ENCODE peak calls at places on chromosomes 16 and 17, in nine cellular contexts. H is neural progenitor cell, I is coronary artery, U is upper lobe of right lung, W is AG04450, M is fibroblast of the aortic adventitia, F is cardiac muscle cell, A is GM23338, P is fibroblast of lung. B is an unnamed sample.

GRCh38 chr16:75322706-75323105 is 71.3 kb upstream of the BCAR1 start:
- DNase-seq in H (no peak), I (no peak), U (no peak), W (no peak), M (peak; percentile 17), F (no peak), A (no peak), P (peak; percentile 51), B (no peak)

GRCh38 chr16:54938351-54939346 is 8.0 kb downstream of the IRX5 start:
- DNase-seq in H (peak; percentile 70), I (no peak), U (peak; percentile 75), W (no peak), M (peak; percentile 14), F (no peak), A (peak; percentile 57), P (peak; percentile 11), B (no peak)

GRCh38 chr17:78325076-78325712 is 34.7 kb downstream of the SOCS3 start:
- DNase-seq in H (peak; percentile 34), I (peak; percentile 91), U (no peak), W (no peak), M (peak; percentile 46), F (no peak), A (no peak), P (peak; percentile 73), B (no peak)

GRCh38 chr16:25109643-25110042 is 1.9 kb upstream of the LCMT1 start:
- DNase-seq in H (no peak), I (peak; percentile 76), U (no peak), W (peak; percentile 91), M (peak; percentile 97), F (no peak), A (no peak), P (peak; percentile 93), B (peak; percentile 90)

GRCh38 chr16:30112197-30113030 is 923 bp downstream of the GDPD3 start:
- DNase-seq in H (peak; percentile 68), I (no peak), U (peak; percentile 81), W (no peak), M (peak; percentile 63), F (peak; percentile 20), A (peak; percentile 85), P (peak; percentile 30), B (no peak)

GRCh38 chr16:67548265-67549126 is 13.8 kb upstream of the CTCF start:
- DNase-seq in H (no peak), I (peak; percentile 64), U (peak; percentile 61), W (no peak), M (no peak), F (no peak), A (no peak), P (no peak), B (no peak)

GRCh38 chr16:4316103-4316731 is 350 bp downstream of the GLIS2 start:
- DNase-seq in H (peak; percentile 68), I (no peak), U (peak; percentile 75), W (no peak), M (no peak), F (peak; percentile 61), A (peak; percentile 65), P (no peak), B (no peak)

GRCh38 chr17:41404024-41404651 is 6.7 kb upstream of the KRT31 start:
- DNase-seq in H (no peak), I (no peak), U (no peak), W (peak; percentile 69), M (peak; percentile 80), F (no peak), A (no peak), P (peak; percentile 99), B (peak; percentile 96)

GRCh38 chr16:31125844-31126243 is 8.4 kb downstream of the KAT8 start:
- DNase-seq in H (no peak), I (no peak), U (no peak), W (no peak), M (no peak), F (no peak), A (no peak), P (no peak), B (no peak)

DNA sequence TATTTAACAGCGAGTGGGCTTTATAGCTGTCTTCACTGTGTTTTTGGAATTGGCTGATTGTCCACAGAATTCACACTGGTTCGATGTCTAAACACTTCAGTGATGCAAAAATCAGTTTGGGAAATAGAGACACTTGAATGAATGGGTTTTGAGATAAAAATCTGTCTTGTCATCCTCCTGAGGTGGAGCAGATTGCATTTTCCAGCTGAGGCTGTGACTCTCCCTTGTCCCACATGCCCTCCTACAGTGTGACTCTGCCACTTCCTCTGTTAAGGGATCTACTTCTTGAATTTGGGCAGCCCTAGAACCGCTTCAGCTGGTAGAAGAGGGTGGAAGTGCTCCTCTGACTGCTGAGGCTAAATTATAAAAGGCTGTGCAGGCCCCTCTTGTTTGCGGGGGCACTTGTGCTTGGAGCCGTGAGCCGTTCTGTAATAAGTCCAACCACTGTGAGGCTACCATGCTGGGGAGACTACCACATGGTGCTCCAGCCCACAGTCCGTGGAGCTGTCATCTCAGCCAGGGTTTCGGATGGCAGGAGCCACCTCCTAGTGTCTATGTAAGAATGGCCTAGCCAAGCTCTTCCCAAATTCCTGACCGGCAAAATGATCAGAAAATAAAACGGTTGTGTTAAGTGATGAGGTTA is 175.9 kb downstream of the SPECC1 start:
- DNase-seq in H (no peak), I (no peak), U (no peak), W (no peak), M (no peak), F (no peak), A (no peak), P (peak; percentile 34), B (no peak)
- TF ChIP-seq CTCF in H (no peak), I (no peak), U (no peak), W (no peak), M (no peak), F (no peak), A (no peak), P (no peak), B (no peak)

DNA sequence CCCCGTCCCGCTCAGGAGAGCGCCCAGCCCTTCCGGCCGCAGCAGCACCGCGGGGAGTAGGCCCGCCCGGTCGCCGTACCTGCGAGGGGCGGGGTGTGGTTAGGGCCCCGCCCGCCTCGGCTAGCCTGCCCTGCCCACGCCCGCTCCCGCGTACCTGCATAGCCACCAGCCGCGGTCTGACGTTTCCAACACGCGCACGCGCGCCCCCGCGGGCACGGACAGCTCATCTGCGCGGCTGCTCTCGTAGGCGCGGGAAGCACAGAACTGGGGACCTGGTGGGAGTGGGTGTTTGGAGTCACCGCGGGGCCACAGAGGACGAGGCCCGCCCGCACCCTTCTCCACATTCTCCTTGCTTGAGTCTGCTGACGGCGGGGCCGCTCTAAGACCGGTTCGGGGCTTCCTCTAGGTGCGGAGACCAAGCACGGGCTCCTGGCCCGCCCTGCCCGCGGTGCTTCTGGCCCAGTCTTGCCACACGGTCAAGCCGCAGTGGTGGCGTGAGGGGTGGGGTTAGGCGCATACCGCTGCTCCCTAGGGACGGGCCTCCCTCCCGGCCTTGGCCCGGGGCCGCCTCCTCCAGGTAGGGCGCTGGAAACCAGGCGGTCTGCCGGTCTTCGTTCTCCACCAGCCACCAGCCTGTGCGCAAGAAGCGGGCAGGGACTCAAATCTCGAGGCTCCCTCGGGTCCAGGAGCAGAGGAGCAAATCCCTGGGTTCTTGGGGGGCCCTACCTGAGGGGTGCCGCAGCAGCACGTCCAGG is 1.8 kb downstream of the NOXO1 start:
- DNase-seq in H (peak; percentile 52), I (no peak), U (peak; percentile 95), W (no peak), M (no peak), F (no peak), A (peak; percentile 78), P (no peak), B (no peak)
- H3K4me3 ChIP-seq in H (peak overlapping the region; percentile 25), I (no peak overlapping the region), U (peak overlapping the region; percentile 39), W (no peak overlapping the region), M (no peak overlapping the region), F (no peak overlapping the region), A (peak overlapping the region; percentile 68), P (no peak overlapping the region), B (no peak overlapping the region)

GRCh38 chr17:54901230-54901847 is 687 bp downstream of the TOM1L1 start:
- DNase-seq in H (no peak), I (no peak), U (no peak), W (no peak), M (peak; percentile 60), F (no peak), A (peak; percentile 6), P (peak; percentile 35), B (no peak)

GRCh38 chr17:54899721-54900456 is 763 bp upstream of the TOM1L1 start:
- DNase-seq in H (peak; percentile 58), I (no peak), U (no peak), W (no peak), M (no peak), F (peak; percentile 14), A (peak; percentile 70), P (no peak), B (no peak)

GRCh38 chr17:54899201-54899600 is 1.5 kb upstream of the TOM1L1 start:
- DNase-seq in H (no peak), I (no peak), U (no peak), W (no peak), M (no peak), F (no peak), A (no peak), P (no peak), B (no peak)

GRCh38 chr17:54902017-54902416 is 1.4 kb downstream of the TOM1L1 start:
- DNase-seq in H (no peak), I (no peak), U (no peak), W (no peak), M (no peak), F (no peak), A (no peak), P (no peak), B (no peak)

GRCh38 chr17:54900457-54901229 is at the start of gene TOM1L1:
- DNase-seq in H (peak; percentile 93), I (peak; percentile 86), U (peak; percentile 93), W (peak; percentile 16), M (peak; percentile 45), F (peak; percentile 88), A (peak; percentile 94), P (peak; percentile 67), B (no peak)
- TF ChIP-seq CTCF in H (peak; percentile 19), I (no peak), U (no peak), W (peak; percentile 18), M (no peak), F (peak; percentile 9), A (peak; percentile 26), P (peak; percentile 3), B (no peak)

GRCh38 chr17:32223703-32224102 is 41.9 kb upstream of the RHBDL3 start:
- DNase-seq in H (no peak), I (no peak), U (no peak), W (no peak), M (no peak), F (no peak), A (no peak), P (no peak), B (no peak)
- H3K4me3 ChIP-seq in H (no peak overlapping the region), I (no peak overlapping the region), U (no peak overlapping the region), W (no peak overlapping the region), M (no peak overlapping the region), F (no peak overlapping the region), A (no peak overlapping the region), P (no peak overlapping the region), B (no peak overlapping the region)

DNA sequence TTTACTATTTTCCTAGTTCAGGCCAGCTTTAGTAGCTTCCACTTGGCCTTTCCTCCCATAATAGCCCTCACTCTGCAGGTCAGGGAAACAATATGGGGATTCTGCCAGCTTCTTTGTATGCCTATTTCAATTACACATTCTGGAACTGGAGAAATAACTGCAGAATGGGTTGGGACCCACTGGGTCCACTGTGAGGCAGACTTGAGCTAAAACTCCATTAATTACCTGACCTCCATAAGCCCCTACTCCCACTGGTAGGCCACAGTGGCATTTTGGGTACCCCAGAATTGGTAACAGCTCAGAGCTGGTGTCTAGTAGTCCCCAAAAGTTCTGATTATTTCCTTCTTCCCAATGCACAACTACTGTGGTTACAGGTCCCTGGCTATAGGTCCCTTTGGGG is 16.7 kb upstream of the TENT4B start:
- DNase-seq in H (no peak), I (no peak), U (no peak), W (no peak), M (no peak), F (no peak), A (peak; percentile 30), P (no peak), B (no peak)
- TF ChIP-seq CTCF in H (peak; percentile 30), I (no peak), U (no peak), W (no peak), M (no peak), F (peak; percentile 16), A (peak; percentile 55), P (no peak), B (no peak)